ENCODE peak calls at places on chromosomes 3 and 15, in five cellular contexts. One of them, this sample, is unnamed.

GRCh38 chr3:60594025-60594424 is 657.2 kb downstream of the FHIT start:
- DNase-seq in body of pancreas: peak
- DNase-seq in activated CD8-positive, alpha-beta T cell treated with anti-CD3 and anti-CD28 coated beads for 36 hours: no peak
- DNase-seq in AG04450: peak
- DNase-seq in GM10248: no peak
- DNase-seq in this sample: no peak

GRCh38 chr15:41886741-41887140 is 7.1 kb downstream of the SPTBN5 start:
- DNase-seq in body of pancreas: no peak
- DNase-seq in activated CD8-positive, alpha-beta T cell treated with anti-CD3 and anti-CD28 coated beads for 36 hours: no peak
- DNase-seq in AG04450: no peak
- DNase-seq in GM10248: no peak
- DNase-seq in this sample: no peak

GRCh38 chr3:56154297-56154696 is 314.0 kb downstream of the ERC2 start:
- DNase-seq in body of pancreas: no peak
- DNase-seq in activated CD8-positive, alpha-beta T cell treated with anti-CD3 and anti-CD28 coated beads for 36 hours: no peak
- DNase-seq in AG04450: no peak
- DNase-seq in GM10248: no peak
- DNase-seq in this sample: no peak

GRCh38 chr3:132543016-132543739 is 53.9 kb upstream of the ACKR4 start:
- DNase-seq in body of pancreas: no peak
- DNase-seq in activated CD8-positive, alpha-beta T cell treated with anti-CD3 and anti-CD28 coated beads for 36 hours: no peak
- DNase-seq in AG04450: peak
- DNase-seq in GM10248: no peak
- DNase-seq in this sample: no peak

GRCh38 chr15:63176302-63176701 is 13.1 kb upstream of the RAB8B start:
- DNase-seq in body of pancreas: no peak
- DNase-seq in activated CD8-positive, alpha-beta T cell treated with anti-CD3 and anti-CD28 coated beads for 36 hours: no peak
- DNase-seq in AG04450: no peak
- DNase-seq in GM10248: no peak
- DNase-seq in this sample: no peak

GRCh38 chr3:186214670-186215069 is 105.8 kb upstream of the ETV5 start:
- DNase-seq in body of pancreas: no peak
- DNase-seq in activated CD8-positive, alpha-beta T cell treated with anti-CD3 and anti-CD28 coated beads for 36 hours: no peak
- DNase-seq in AG04450: no peak
- DNase-seq in GM10248: no peak
- DNase-seq in this sample: no peak

GRCh38 chr15:66835558-66835878 is 133.5 kb downstream of the SMAD6 start:
- DNase-seq in body of pancreas: no peak
- DNase-seq in activated CD8-positive, alpha-beta T cell treated with anti-CD3 and anti-CD28 coated beads for 36 hours: no peak
- DNase-seq in AG04450: no peak
- DNase-seq in GM10248: no peak
- DNase-seq in this sample: no peak

GRCh38 chr15:31074321-31074720 is 27.2 kb downstream of the TRPM1 start:
- DNase-seq in body of pancreas: no peak
- DNase-seq in activated CD8-positive, alpha-beta T cell treated with anti-CD3 and anti-CD28 coated beads for 36 hours: no peak
- DNase-seq in AG04450: no peak
- DNase-seq in GM10248: no peak
- DNase-seq in this sample: no peak

GRCh38 chr15:71143373-71144310 is 28.4 kb downstream of the THSD4 start:
- DNase-seq in body of pancreas: no peak
- DNase-seq in activated CD8-positive, alpha-beta T cell treated with anti-CD3 and anti-CD28 coated beads for 36 hours: no peak
- DNase-seq in AG04450: no peak
- DNase-seq in GM10248: no peak
- DNase-seq in this sample: no peak

GRCh38 chr3:14439501-14440167 is 37.2 kb downstream of the SLC6A6 start:
- DNase-seq in body of pancreas: peak
- DNase-seq in activated CD8-positive, alpha-beta T cell treated with anti-CD3 and anti-CD28 coated beads for 36 hours: no peak
- DNase-seq in AG04450: no peak
- DNase-seq in GM10248: no peak
- DNase-seq in this sample: no peak

GRCh38 chr15:68149059-68149458 is 56.1 kb downstream of the CALML4 start:
- DNase-seq in body of pancreas: no peak
- DNase-seq in activated CD8-positive, alpha-beta T cell treated with anti-CD3 and anti-CD28 coated beads for 36 hours: no peak
- DNase-seq in AG04450: no peak
- DNase-seq in GM10248: no peak
- DNase-seq in this sample: no peak

GRCh38 chr15:64249406-64249805 is 86.6 kb upstream of the PPIB start:
- DNase-seq in body of pancreas: no peak
- DNase-seq in activated CD8-positive, alpha-beta T cell treated with anti-CD3 and anti-CD28 coated beads for 36 hours: no peak
- DNase-seq in AG04450: no peak
- DNase-seq in GM10248: no peak
- DNase-seq in this sample: no peak

GRCh38 chr3:10447527-10448260 is 57.7 kb downstream of the ATP2B2 start:
- DNase-seq in body of pancreas: no peak
- DNase-seq in activated CD8-positive, alpha-beta T cell treated with anti-CD3 and anti-CD28 coated beads for 36 hours: no peak
- DNase-seq in AG04450: no peak
- DNase-seq in GM10248: no peak
- DNase-seq in this sample: no peak

GRCh38 chr15:73688455-73688854 is 4.3 kb downstream of the CD276 start:
- DNase-seq in body of pancreas: no peak
- DNase-seq in activated CD8-positive, alpha-beta T cell treated with anti-CD3 and anti-CD28 coated beads for 36 hours: no peak
- DNase-seq in AG04450: no peak
- DNase-seq in GM10248: no peak
- DNase-seq in this sample: no peak

GRCh38 chr15:39629376-39629775 is 48.5 kb downstream of the THBS1 start:
- DNase-seq in body of pancreas: no peak
- DNase-seq in activated CD8-positive, alpha-beta T cell treated with anti-CD3 and anti-CD28 coated beads for 36 hours: peak
- DNase-seq in AG04450: no peak
- DNase-seq in GM10248: no peak
- DNase-seq in this sample: no peak

GRCh38 chr3:184176377-184177330 is 2.0 kb downstream of the AP2M1 start:
- DNase-seq in body of pancreas: no peak
- DNase-seq in activated CD8-positive, alpha-beta T cell treated with anti-CD3 and anti-CD28 coated beads for 36 hours: no peak
- DNase-seq in AG04450: peak
- DNase-seq in GM10248: no peak
- DNase-seq in this sample: no peak

GRCh38 chr3:13665582-13666226 is 116.8 kb downstream of the FBLN2 start:
- DNase-seq in body of pancreas: peak
- DNase-seq in activated CD8-positive, alpha-beta T cell treated with anti-CD3 and anti-CD28 coated beads for 36 hours: no peak
- DNase-seq in AG04450: no peak
- DNase-seq in GM10248: no peak
- DNase-seq in this sample: no peak

GRCh38 chr15:64770626-64771025 is 4.8 kb downstream of the RBPMS2 start:
- DNase-seq in body of pancreas: no peak
- DNase-seq in activated CD8-positive, alpha-beta T cell treated with anti-CD3 and anti-CD28 coated beads for 36 hours: no peak
- DNase-seq in AG04450: no peak
- DNase-seq in GM10248: no peak
- DNase-seq in this sample: no peak

GRCh38 chr3:46833346-46834300 is 29.6 kb downstream of the MYL3 start:
- DNase-seq in body of pancreas: no peak
- DNase-seq in activated CD8-positive, alpha-beta T cell treated with anti-CD3 and anti-CD28 coated beads for 36 hours: no peak
- DNase-seq in AG04450: no peak
- DNase-seq in GM10248: no peak
- DNase-seq in this sample: no peak

GRCh38 chr3:15121936-15122335 is 23.0 kb upstream of the RBSN start:
- DNase-seq in body of pancreas: no peak
- DNase-seq in activated CD8-positive, alpha-beta T cell treated with anti-CD3 and anti-CD28 coated beads for 36 hours: no peak
- DNase-seq in AG04450: no peak
- DNase-seq in GM10248: no peak
- DNase-seq in this sample: no peak

GRCh38 chr3:187807086-187807862 is 62.0 kb upstream of the BCL6 start:
- DNase-seq in body of pancreas: no peak
- DNase-seq in activated CD8-positive, alpha-beta T cell treated with anti-CD3 and anti-CD28 coated beads for 36 hours: peak
- DNase-seq in AG04450: peak
- DNase-seq in GM10248: no peak
- DNase-seq in this sample: no peak

GRCh38 chr3:29283739-29284138 is 2.9 kb downstream of the RBMS3 start:
- DNase-seq in body of pancreas: no peak
- DNase-seq in activated CD8-positive, alpha-beta T cell treated with anti-CD3 and anti-CD28 coated beads for 36 hours: no peak
- DNase-seq in AG04450: no peak
- DNase-seq in GM10248: no peak
- DNase-seq in this sample: no peak

GRCh38 chr3:4829031-4829394 is 150.2 kb upstream of the BHLHE40 start:
- DNase-seq in body of pancreas: no peak
- DNase-seq in activated CD8-positive, alpha-beta T cell treated with anti-CD3 and anti-CD28 coated beads for 36 hours: no peak
- DNase-seq in AG04450: no peak
- DNase-seq in GM10248: peak
- DNase-seq in this sample: peak

GRCh38 chr3:87228316-87228715 is 1.2 kb downstream of the CHMP2B start:
- DNase-seq in body of pancreas: no peak
- DNase-seq in activated CD8-positive, alpha-beta T cell treated with anti-CD3 and anti-CD28 coated beads for 36 hours: no peak
- DNase-seq in AG04450: no peak
- DNase-seq in GM10248: no peak
- DNase-seq in this sample: no peak

GRCh38 chr15:62883938-62884479 is 158.5 kb upstream of the TPM1 start:
- DNase-seq in body of pancreas: no peak
- DNase-seq in activated CD8-positive, alpha-beta T cell treated with anti-CD3 and anti-CD28 coated beads for 36 hours: no peak
- DNase-seq in AG04450: peak
- DNase-seq in GM10248: no peak
- DNase-seq in this sample: no peak

GRCh38 chr15:34853001-34853758 is 57.8 kb upstream of the ACTC1 start:
- DNase-seq in body of pancreas: no peak
- DNase-seq in activated CD8-positive, alpha-beta T cell treated with anti-CD3 and anti-CD28 coated beads for 36 hours: no peak
- DNase-seq in AG04450: no peak
- DNase-seq in GM10248: no peak
- DNase-seq in this sample: no peak

GRCh38 chr3:139380575-139380974 is 8.9 kb downstream of the COPB2 start:
- DNase-seq in body of pancreas: no peak
- DNase-seq in activated CD8-positive, alpha-beta T cell treated with anti-CD3 and anti-CD28 coated beads for 36 hours: no peak
- DNase-seq in AG04450: no peak
- DNase-seq in GM10248: no peak
- DNase-seq in this sample: no peak

GRCh38 chr3:68893600-68894239 is 38.6 kb downstream of the TAFA4 start:
- DNase-seq in body of pancreas: no peak
- DNase-seq in activated CD8-positive, alpha-beta T cell treated with anti-CD3 and anti-CD28 coated beads for 36 hours: no peak
- DNase-seq in AG04450: no peak
- DNase-seq in GM10248: peak
- DNase-seq in this sample: peak

GRCh38 chr15:70827721-70828120 is 26.2 kb downstream of the LARP6 start:
- DNase-seq in body of pancreas: no peak
- DNase-seq in activated CD8-positive, alpha-beta T cell treated with anti-CD3 and anti-CD28 coated beads for 36 hours: no peak
- DNase-seq in AG04450: no peak
- DNase-seq in GM10248: no peak
- DNase-seq in this sample: no peak

GRCh38 chr3:142051351-142051750 is 98.0 kb downstream of the TFDP2 start:
- DNase-seq in body of pancreas: no peak
- DNase-seq in activated CD8-positive, alpha-beta T cell treated with anti-CD3 and anti-CD28 coated beads for 36 hours: no peak
- DNase-seq in AG04450: no peak
- DNase-seq in GM10248: no peak
- DNase-seq in this sample: no peak
- TF ChIP-seq CTCF in body of pancreas: no peak
- TF ChIP-seq CTCF in activated CD8-positive, alpha-beta T cell treated with anti-CD3 and anti-CD28 coated beads for 36 hours: no peak
- TF ChIP-seq CTCF in AG04450: no peak
- TF ChIP-seq CTCF in GM10248: no peak
- TF ChIP-seq CTCF in this sample: no peak

GRCh38 chr3:106824856-106825255 is 552.4 kb upstream of the CCDC54 start:
- DNase-seq in body of pancreas: no peak
- DNase-seq in activated CD8-positive, alpha-beta T cell treated with anti-CD3 and anti-CD28 coated beads for 36 hours: peak
- DNase-seq in AG04450: peak
- DNase-seq in GM10248: no peak
- DNase-seq in this sample: no peak
- TF ChIP-seq CTCF in body of pancreas: no peak
- TF ChIP-seq CTCF in activated CD8-positive, alpha-beta T cell treated with anti-CD3 and anti-CD28 coated beads for 36 hours: peak
- TF ChIP-seq CTCF in AG04450: peak
- TF ChIP-seq CTCF in GM10248: peak
- TF ChIP-seq CTCF in this sample: peak

GRCh38 chr15:58854598-58854997 is 78.9 kb downstream of the SLTM start:
- DNase-seq in body of pancreas: no peak
- DNase-seq in activated CD8-positive, alpha-beta T cell treated with anti-CD3 and anti-CD28 coated beads for 36 hours: no peak
- DNase-seq in AG04450: no peak
- DNase-seq in GM10248: no peak
- DNase-seq in this sample: no peak

GRCh38 chr15:58856090-58856489 is 77.4 kb downstream of the SLTM start:
- DNase-seq in body of pancreas: no peak
- DNase-seq in activated CD8-positive, alpha-beta T cell treated with anti-CD3 and anti-CD28 coated beads for 36 hours: no peak
- DNase-seq in AG04450: no peak
- DNase-seq in GM10248: no peak
- DNase-seq in this sample: no peak

GRCh38 chr15:58852347-58852746 is 81.1 kb downstream of the SLTM start:
- DNase-seq in body of pancreas: no peak
- DNase-seq in activated CD8-positive, alpha-beta T cell treated with anti-CD3 and anti-CD28 coated beads for 36 hours: no peak
- DNase-seq in AG04450: no peak
- DNase-seq in GM10248: no peak
- DNase-seq in this sample: no peak
- TF ChIP-seq CTCF in body of pancreas: no peak
- TF ChIP-seq CTCF in activated CD8-positive, alpha-beta T cell treated with anti-CD3 and anti-CD28 coated beads for 36 hours: no peak
- TF ChIP-seq CTCF in AG04450: no peak
- TF ChIP-seq CTCF in GM10248: no peak
- TF ChIP-seq CTCF in this sample: no peak

DNA sequence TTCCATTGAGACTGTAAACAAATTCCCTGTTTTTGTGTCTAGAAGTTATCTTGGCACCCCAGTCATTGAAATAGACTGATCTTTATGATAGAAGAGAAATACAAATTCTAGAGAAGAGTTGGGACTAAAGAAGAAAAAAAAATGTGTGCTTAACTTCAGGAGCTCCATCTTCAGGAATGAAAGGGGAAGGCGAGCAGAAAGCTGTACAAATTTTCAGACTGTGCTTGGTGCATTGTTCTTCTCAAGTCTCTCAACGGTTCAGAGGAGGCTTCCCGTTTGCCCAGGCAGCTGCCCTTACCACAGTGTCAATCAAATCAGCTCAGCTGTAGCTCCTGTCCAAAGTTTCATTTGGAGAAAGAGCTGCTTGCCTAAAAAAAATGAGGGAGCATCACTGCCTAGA is 41.7 kb downstream of the OXSM start:
- DNase-seq in body of pancreas: no peak
- DNase-seq in activated CD8-positive, alpha-beta T cell treated with anti-CD3 and anti-CD28 coated beads for 36 hours: no peak
- DNase-seq in AG04450: no peak
- DNase-seq in GM10248: no peak
- DNase-seq in this sample: no peak
- TF ChIP-seq CTCF in body of pancreas: no peak
- TF ChIP-seq CTCF in activated CD8-positive, alpha-beta T cell treated with anti-CD3 and anti-CD28 coated beads for 36 hours: no peak
- TF ChIP-seq CTCF in AG04450: peak
- TF ChIP-seq CTCF in GM10248: peak
- TF ChIP-seq CTCF in this sample: no peak

GRCh38 chr3:171977426-171977825 is 62.0 kb upstream of the FNDC3B start:
- DNase-seq in body of pancreas: no peak
- DNase-seq in activated CD8-positive, alpha-beta T cell treated with anti-CD3 and anti-CD28 coated beads for 36 hours: no peak
- DNase-seq in AG04450: no peak
- DNase-seq in GM10248: no peak
- DNase-seq in this sample: no peak
- TF ChIP-seq CTCF in body of pancreas: no peak
- TF ChIP-seq CTCF in activated CD8-positive, alpha-beta T cell treated with anti-CD3 and anti-CD28 coated beads for 36 hours: no peak
- TF ChIP-seq CTCF in AG04450: no peak
- TF ChIP-seq CTCF in GM10248: no peak
- TF ChIP-seq CTCF in this sample: no peak